ENCODE peak calls at places on chromosomes 3 and 15, in eight cellular contexts. U, J, W, Z, V, R, G and I are unnamed samples.
A peak's percentile ranks its signal among the peaks of the same experiment; 100 is the strongest.

GRCh38 chr3:45906681-45907220 is 20.4 kb downstream of the CCR9 start:
- DNase-seq in V (no peak), W (peak; percentile 21), Z (no peak), R (no peak), G (peak; percentile 81), J (peak; percentile 24), U (peak; percentile 69), I (peak; percentile 77)

GRCh38 chr15:100891316-100892012 is 11.8 kb downstream of the ALDH1A3 start:
- DNase-seq in U (no peak), V (no peak), G (peak; percentile 13), W (peak; percentile 81), Z (no peak), J (no peak), R (no peak), I (no peak)

GRCh38 chr3:56817646-56818045 is 15.9 kb upstream of the ARHGEF3 start:
- DNase-seq in Z (no peak), V (no peak), R (no peak), J (no peak), G (no peak), U (no peak), W (no peak), I (no peak)

GRCh38 chr15:75731248-75732100 is 18.8 kb upstream of the CSPG4 start:
- DNase-seq in U (peak; percentile 42), G (peak; percentile 63), V (peak; percentile 63), R (no peak), Z (no peak), W (no peak), J (no peak), I (no peak)

GRCh38 chr3:94176886-94177285 is 114.0 kb downstream of the NSUN3 start:
- DNase-seq in V (no peak), U (peak; percentile 4), J (no peak), Z (no peak), G (peak; percentile 35), W (no peak), R (no peak), I (no peak)

GRCh38 chr15:80379671-80380070 is 24.5 kb upstream of the ARNT2 start:
- DNase-seq in G (no peak), Z (no peak), W (no peak), U (no peak), V (no peak), J (no peak), R (no peak), I (no peak)

GRCh38 chr3:58074997-58075396 is 66.8 kb downstream of the FLNB start:
- DNase-seq in Z (no peak), J (no peak), R (peak; percentile 8), V (no peak), U (no peak), G (no peak), W (no peak), I (no peak)

GRCh38 chr3:29686889-29687592 is 406.2 kb downstream of the RBMS3 start:
- DNase-seq in G (peak; percentile 85), U (peak; percentile 58), Z (no peak), J (no peak), W (no peak), R (no peak), V (no peak), I (peak; percentile 74)

GRCh38 chr3:42708611-42709151 is 6.1 kb upstream of the HHATL start:
- DNase-seq in U (no peak), W (peak; percentile 74), Z (peak; percentile 7), G (no peak), V (no peak), J (no peak), R (no peak), I (no peak)

GRCh38 chr15:43912991-43913927 is 86.5 kb downstream of the WDR76 start:
- DNase-seq in V (no peak), Z (no peak), R (no peak), W (no peak), U (peak; percentile 94), J (no peak), G (peak; percentile 97), I (peak; percentile 98)

GRCh38 chr15:67124911-67125588 is 59.6 kb downstream of the SMAD3 start:
- DNase-seq in R (no peak), Z (no peak), V (no peak), J (no peak), G (no peak), W (no peak), U (no peak), I (no peak)

GRCh38 chr3:14204605-14205284 is 26.1 kb downstream of the LSM3 start:
- DNase-seq in U (no peak), W (peak; percentile 88), J (no peak), R (no peak), G (peak; percentile 69), V (no peak), Z (no peak), I (peak; percentile 96)

GRCh38 chr3:172042136-172042535 is 2.8 kb downstream of the FNDC3B start:
- DNase-seq in W (no peak), R (no peak), U (peak; percentile 73), J (no peak), G (no peak), Z (no peak), V (no peak), I (peak; percentile 67)

GRCh38 chr3:191301982-191302381 is 27.2 kb upstream of the CCDC50 start:
- DNase-seq in V (no peak), J (no peak), W (no peak), G (no peak), R (no peak), U (no peak), Z (no peak), I (no peak)

GRCh38 chr15:45375836-45376235 is 2.5 kb downstream of the GATM start:
- DNase-seq in U (no peak), J (no peak), G (no peak), W (no peak), Z (no peak), R (no peak), V (no peak), I (no peak)

GRCh38 chr15:98083203-98083910 is 122.9 kb downstream of the ARRDC4 start:
- DNase-seq in W (no peak), J (no peak), Z (no peak), U (no peak), R (no peak), V (no peak), G (no peak), I (no peak)

GRCh38 chr3:152538518-152538917 is 269.8 kb downstream of the MBNL1 start:
- DNase-seq in G (peak; percentile 34), J (no peak), U (no peak), Z (no peak), V (no peak), W (no peak), R (no peak), I (no peak)

GRCh38 chr3:152540120-152540519 is 271.4 kb downstream of the MBNL1 start:
- DNase-seq in U (no peak), J (peak; percentile 2), Z (no peak), G (no peak), V (no peak), R (no peak), W (no peak), I (no peak)

GRCh38 chr3:152539191-152539764 is 270.5 kb downstream of the MBNL1 start:
- DNase-seq in G (no peak), Z (no peak), W (no peak), V (no peak), J (peak; percentile 16), R (no peak), U (no peak), I (no peak)
- TF ChIP-seq CTCF in G (peak; percentile 15), Z (no peak), W (no peak), V (no peak), J (peak; percentile 69), R (no peak), U (no peak), I (peak; percentile 8)

GRCh38 chr3:118505784-118506183 is 528.9 kb downstream of the IGSF11 start:
- DNase-seq in J (no peak), W (no peak), U (no peak), V (no peak), G (no peak), Z (no peak), R (no peak), I (no peak)

GRCh38 chr3:118504906-118505305 is 529.7 kb downstream of the IGSF11 start:
- DNase-seq in W (no peak), R (no peak), V (no peak), J (no peak), U (no peak), G (no peak), Z (no peak), I (no peak)

GRCh38 chr3:118495243-118495642 is 539.4 kb downstream of the IGSF11 start:
- DNase-seq in U (no peak), W (no peak), Z (no peak), G (no peak), J (no peak), R (no peak), V (no peak), I (no peak)

DNA sequence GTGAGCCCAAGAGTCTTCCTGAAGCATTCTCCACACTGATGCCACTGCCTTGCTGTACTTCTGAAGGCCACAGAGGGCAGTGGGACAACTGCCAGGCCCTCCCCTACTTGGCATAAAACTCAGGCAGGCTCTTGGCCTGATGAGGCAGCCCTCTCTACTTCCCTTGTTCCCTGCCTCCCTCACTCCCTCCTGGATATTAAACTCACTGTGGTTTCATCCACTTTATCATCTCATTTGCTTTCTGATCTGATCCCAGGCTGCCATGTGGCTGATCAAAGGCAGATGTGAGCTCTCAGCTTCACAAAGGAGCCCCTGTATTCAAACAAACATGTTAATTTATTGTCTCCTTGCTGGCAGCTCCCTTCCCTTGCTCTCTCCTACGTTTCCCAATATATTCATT is 533.5 kb downstream of the IGSF11 start:
- DNase-seq in G (no peak), V (peak; percentile 46), J (no peak), R (no peak), Z (peak; percentile 15), U (no peak), W (no peak), I (no peak)
- TF ChIP-seq CTCF in G (no peak), V (peak; percentile 13), J (no peak), R (no peak), Z (no peak), U (no peak), W (no peak), I (no peak)

DNA sequence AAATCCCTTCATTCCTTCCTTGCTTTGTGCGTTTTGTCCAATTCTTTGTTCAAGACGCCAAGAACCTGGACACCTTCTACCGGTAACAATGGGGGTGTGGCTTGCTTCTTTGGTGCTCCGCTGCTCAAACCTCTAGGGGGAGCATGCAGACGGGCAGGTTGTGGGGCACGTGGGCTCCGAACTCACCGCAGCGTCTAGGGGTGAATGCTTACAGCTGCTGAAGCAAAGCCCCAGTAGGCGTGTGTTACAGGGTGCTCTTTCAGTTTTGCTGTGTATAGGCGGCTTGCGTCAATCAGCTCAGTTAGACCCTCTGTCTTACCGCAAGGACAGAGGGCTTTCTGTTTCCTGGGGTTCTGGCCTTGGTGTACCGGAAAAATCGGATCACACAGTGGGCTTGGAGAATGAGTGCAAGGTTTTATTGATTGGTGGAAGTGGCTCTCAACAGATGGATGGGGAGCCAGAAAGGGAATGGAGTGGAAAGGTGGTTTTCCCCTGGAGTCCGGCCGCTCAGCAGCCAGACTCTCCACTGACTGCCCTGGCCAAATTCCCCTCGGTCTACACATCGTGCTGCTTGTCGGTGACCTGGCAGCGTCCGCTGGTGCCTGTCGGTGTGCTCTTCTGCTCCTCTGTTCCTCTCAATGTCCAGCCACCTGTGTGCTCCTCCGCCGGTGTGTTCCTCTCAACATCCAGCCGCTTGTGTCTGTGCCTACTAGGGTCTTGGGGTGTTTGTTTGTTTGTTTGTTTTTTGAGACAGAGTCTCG is 1.2 kb upstream of the LRRC34 start:
- DNase-seq in V (no peak), U (no peak), W (no peak), G (peak; percentile 37), J (peak; percentile 91), R (peak; percentile 75), Z (no peak), I (no peak)
- TF ChIP-seq CTCF in V (peak; percentile 38), U (peak; percentile 39), W (no peak), G (peak; percentile 49), J (peak; percentile 84), R (peak; percentile 53), Z (no peak), I (no peak)

GRCh38 chr15:70475921-70476320 is 287.4 kb downstream of the UACA start:
- DNase-seq in R (no peak), W (no peak), U (no peak), Z (no peak), J (no peak), V (no peak), G (no peak), I (peak; percentile 39)
- TF ChIP-seq CTCF in R (no peak), W (no peak), U (no peak), Z (no peak), J (no peak), V (no peak), G (no peak), I (no peak)